ENCODE peak calls at places on chromosomes 3 and 15, in seven cellular contexts. A is K562, Y is GM12878, G is GM12892, I is HepG2, P is H1, C is SK-N-SH. L is an unnamed sample.

GRCh38 chr3:123026551-123027291 is 842 bp downstream of the SEMA5B start:
- DNase-seq in P (no peak), Y (no peak), G (peak), A (no peak), I (no peak), C (peak), L (peak)

GRCh38 chr3:160112996-160113395 is 112.2 kb upstream of the C3orf80 start:
- DNase-seq in P (no peak), A (no peak), I (no peak), G (no peak), Y (no peak), C (no peak), L (no peak)

GRCh38 chr3:178198329-178198728 is 337.9 kb upstream of the KCNMB2 start:
- DNase-seq in G (no peak), Y (no peak), I (no peak), C (no peak), A (no peak), P (no peak), L (no peak)

GRCh38 chr3:63968612-63969350 is 54.5 kb downstream of the PSMD6 start:
- DNase-seq in A (no peak), P (no peak), G (no peak), C (no peak), I (no peak), Y (no peak), L (no peak)

GRCh38 chr3:193960485-193961172 is 175.3 kb upstream of the HES1 start:
- DNase-seq in Y (no peak), A (no peak), P (no peak), C (no peak), G (no peak), I (no peak), L (no peak)

GRCh38 chr3:124266517-124266916 is 274.6 kb upstream of the ROPN1 start:
- DNase-seq in Y (no peak), C (peak), A (no peak), I (no peak), G (no peak), P (no peak), L (no peak)

GRCh38 chr15:42010434-42010833 is 10.4 kb downstream of the PLA2G4E start:
- DNase-seq in C (no peak), I (no peak), P (no peak), G (peak), Y (peak), A (no peak), L (peak)

GRCh38 chr3:176951586-176952292 is 245.5 kb downstream of the TBL1XR1 start:
- DNase-seq in Y (no peak), C (no peak), G (no peak), I (no peak), A (no peak), P (no peak), L (no peak)

GRCh38 chr3:40264437-40264836 is 45.1 kb upstream of the EIF1B start:
- DNase-seq in A (no peak), Y (no peak), G (no peak), C (no peak), I (no peak), P (no peak), L (no peak)

GRCh38 chr3:15042936-15043335 is 22.2 kb downstream of the MRPS25 start:
- DNase-seq in A (no peak), I (no peak), Y (no peak), G (no peak), P (no peak), C (no peak), L (no peak)

GRCh38 chr3:38578551-38578950 is 70.9 kb downstream of the SCN5A start:
- DNase-seq in I (no peak), P (no peak), Y (no peak), A (no peak), G (no peak), C (no peak), L (no peak)

GRCh38 chr3:157412323-157412845 is 24.3 kb upstream of the PTX3 start:
- DNase-seq in Y (no peak), G (no peak), P (no peak), A (no peak), I (no peak), C (no peak), L (no peak)

GRCh38 chr3:175108613-175109151 is 249.5 kb downstream of the NAALADL2 start:
- DNase-seq in A (no peak), C (no peak), I (no peak), P (no peak), Y (no peak), G (no peak), L (no peak)

GRCh38 chr15:66069751-66070150 is 183.8 kb downstream of the MEGF11 start:
- DNase-seq in P (no peak), G (no peak), A (no peak), Y (no peak), C (no peak), I (no peak), L (no peak)

GRCh38 chr15:47003568-47003967 is 713.7 kb upstream of the SEMA6D start:
- DNase-seq in C (peak), Y (no peak), G (no peak), A (no peak), I (no peak), P (no peak), L (no peak)

GRCh38 chr3:13106308-13106970 is 33.2 kb upstream of the IQSEC1 start:
- DNase-seq in G (no peak), C (no peak), Y (no peak), P (no peak), I (peak), A (no peak), L (no peak)

GRCh38 chr3:37980477-37981347 is 9.9 kb upstream of the VILL start:
- DNase-seq in C (no peak), P (no peak), G (no peak), I (no peak), Y (no peak), A (no peak), L (no peak)

GRCh38 chr3:186380622-186381380 is 18.8 kb upstream of the DGKG start:
- DNase-seq in C (no peak), P (no peak), I (no peak), Y (no peak), A (no peak), G (no peak), L (no peak)

GRCh38 chr15:68106656-68107055 is 52.5 kb downstream of the PIAS1 start:
- DNase-seq in A (no peak), I (peak), G (no peak), C (no peak), Y (no peak), P (no peak), L (no peak)
- TF ChIP-seq TAF1 in A (no peak), I (no peak), G (no peak), C (no peak), Y (no peak), P (no peak), L (no peak)

GRCh38 chr3:16865335-16865734 is 19.4 kb upstream of the PLCL2 start:
- DNase-seq in Y (no peak), P (no peak), C (no peak), I (no peak), G (no peak), A (no peak), L (no peak)
- TF ChIP-seq TAF1 in Y (no peak), P (no peak), C (no peak), I (no peak), G (no peak), A (no peak), L (no peak)

GRCh38 chr3:36893137-36893557 is 51.7 kb downstream of the TRANK1 start:
- DNase-seq in I (no peak), A (no peak), P (no peak), C (no peak), G (no peak), Y (no peak), L (no peak)
- TF ChIP-seq TAF1 in I (no peak), A (no peak), P (no peak), C (no peak), G (no peak), Y (no peak), L (no peak)

GRCh38 chr3:8635625-8636024 is 9.0 kb downstream of the SSUH2 start:
- DNase-seq in P (no peak), C (no peak), I (no peak), A (no peak), Y (no peak), G (no peak), L (no peak)
- TF ChIP-seq TAF1 in P (no peak), C (no peak), I (no peak), A (no peak), Y (no peak), G (no peak), L (no peak)

GRCh38 chr15:69090197-69090948 is 70.1 kb upstream of the GLCE start:
- DNase-seq in I (no peak), C (peak), Y (no peak), P (peak), G (no peak), A (no peak), L (no peak)
- TF ChIP-seq TAF1 in I (no peak), C (no peak), Y (no peak), P (peak), G (no peak), A (no peak), L (no peak)

GRCh38 chr3:55647086-55647485 is 160.0 kb upstream of the WNT5A start:
- DNase-seq in C (no peak), A (no peak), I (no peak), G (no peak), P (no peak), Y (no peak), L (no peak)
- TF ChIP-seq TAF1 in C (no peak), A (no peak), I (no peak), G (no peak), P (no peak), Y (no peak), L (no peak)